ENCODE peak calls at places on chromosomes 3 and 15, in nine cellular contexts. H is memory B cell; J is anterior cingulate cortex; T is posterior vena cava; V is SW480; D is stimulated activated naive B cell treated with anti-CD40 and anti-IgM and Interleukin-4, amounts not matched to agents 10 μg/mL and 1 μg/mL and 100 μg/mL, for 72 hours; M is NCI-H1436 treated with DMSO at 0.1 percent for 48 hours; Q is NCI-H345; B is naive thymus-derived CD8-positive, alpha-beta T cell. P is an unnamed sample.
A peak's percentile ranks its signal among the peaks of the same experiment; 100 is the strongest.

GRCh38 chr3:196251918-196252317 is 35.6 kb downstream of the SLC51A start:
- DNase-seq in V (no peak), H (peak; percentile 21), J (no peak), D (no peak), M (no peak), Q (no peak), T (no peak), B (no peak), P (no peak)

GRCh38 chr3:110773413-110773954 is 298.1 kb upstream of the NECTIN3 start:
- DNase-seq in Q (no peak), J (no peak), T (no peak), M (no peak), D (no peak), B (no peak), H (no peak), V (peak; percentile 27), P (no peak)

GRCh38 chr3:128112406-128112968 is 11.1 kb downstream of the RUVBL1 start:
- DNase-seq in J (no peak), T (no peak), D (peak; percentile 13), Q (no peak), M (no peak), B (no peak), V (peak; percentile 37), H (peak; percentile 9), P (peak; percentile 22)

GRCh38 chr3:37481986-37482385 is 307.6 kb upstream of the LRRFIP2 start:
- DNase-seq in T (no peak), J (no peak), H (no peak), V (no peak), Q (no peak), M (no peak), B (no peak), D (no peak), P (no peak)

GRCh38 chr3:56790016-56790950 is 11.5 kb downstream of the ARHGEF3 start:
- DNase-seq in H (no peak), V (no peak), B (no peak), D (no peak), T (no peak), J (no peak), Q (no peak), M (no peak), P (no peak)

GRCh38 chr3:144189044-144189443 is 217.4 kb downstream of the DIPK2A start:
- DNase-seq in J (no peak), M (no peak), V (no peak), B (no peak), T (no peak), H (no peak), Q (no peak), D (no peak), P (no peak)

GRCh38 chr15:40240619-40241304 is 1.9 kb downstream of the PAK6 start:
- DNase-seq in T (no peak), J (no peak), D (no peak), Q (no peak), B (no peak), M (no peak), V (no peak), H (no peak), P (no peak)

GRCh38 chr3:9248232-9249191 is 934 bp downstream of the SRGAP3 start:
- DNase-seq in T (no peak), B (no peak), M (no peak), D (no peak), V (peak; percentile 16), H (no peak), Q (peak; percentile 53), J (no peak), P (no peak)

GRCh38 chr3:73499787-73500186 is 125.0 kb downstream of the PDZRN3 start:
- DNase-seq in T (no peak), H (no peak), Q (no peak), V (peak; percentile 11), D (no peak), B (no peak), M (no peak), J (no peak), P (no peak)

GRCh38 chr15:73794501-73795133 is 41.5 kb upstream of the INSYN1 start:
- DNase-seq in M (no peak), V (no peak), B (no peak), T (no peak), D (no peak), J (no peak), Q (no peak), H (no peak), P (no peak)

GRCh38 chr3:46110701-46111493 is 83.6 kb upstream of the XCR1 start:
- DNase-seq in H (no peak), Q (peak; percentile 8), V (peak; percentile 95), J (peak; percentile 9), M (no peak), D (no peak), B (no peak), T (no peak), P (no peak)

GRCh38 chr3:27712136-27713065 is 9.7 kb downstream of the EOMES start:
- DNase-seq in T (peak; percentile 91), B (peak; percentile 67), J (peak; percentile 32), M (no peak), V (peak; percentile 84), Q (peak; percentile 65), D (peak; percentile 65), H (peak; percentile 66), P (no peak)

GRCh38 chr3:158845748-158846350 is 44.0 kb downstream of the MFSD1 start:
- DNase-seq in J (no peak), B (no peak), H (peak; percentile 22), M (peak; percentile 13), Q (peak; percentile 38), V (peak; percentile 71), T (no peak), D (no peak), P (no peak)